ENCODE peak calls at places on chromosomes 5 and 9, in five cellular contexts. F, U, I, S and E are unnamed samples.

GRCh38 chr5:115573133-115573532 is 28.6 kb upstream of the FEM1C start:
- DNase-seq in F (peak), U (no peak), I (no peak), S (no peak), E (no peak)

GRCh38 chr5:30099634-30100033 is 1093.9 kb upstream of the CDH6 start:
- DNase-seq in F (peak), U (no peak), I (no peak), S (no peak), E (no peak)

GRCh38 chr9:73269430-73270101 is 117.9 kb downstream of the ANXA1 start:
- DNase-seq in F (peak), U (no peak), I (no peak), S (no peak), E (no peak)

GRCh38 chr5:149143470-149143869 is 2.2 kb downstream of the ABLIM3 start:
- DNase-seq in F (no peak), U (no peak), I (no peak), S (no peak), E (no peak)

GRCh38 chr9:88702985-88703384 is 168.0 kb downstream of the NXNL2 start:
- DNase-seq in F (no peak), U (no peak), I (no peak), S (no peak), E (no peak)

GRCh38 chr9:27925815-27926214 is 352.5 kb upstream of the C9orf72 start:
- DNase-seq in F (peak), U (no peak), I (no peak), S (no peak), E (no peak)

GRCh38 chr5:174798411-174798930 is 74.1 kb downstream of the MSX2 start:
- DNase-seq in F (peak), U (no peak), I (no peak), S (no peak), E (no peak)

GRCh38 chr9:76657265-76657664 is 107.0 kb upstream of the PCA3 start:
- DNase-seq in F (no peak), U (no peak), I (no peak), S (no peak), E (no peak)

DNA sequence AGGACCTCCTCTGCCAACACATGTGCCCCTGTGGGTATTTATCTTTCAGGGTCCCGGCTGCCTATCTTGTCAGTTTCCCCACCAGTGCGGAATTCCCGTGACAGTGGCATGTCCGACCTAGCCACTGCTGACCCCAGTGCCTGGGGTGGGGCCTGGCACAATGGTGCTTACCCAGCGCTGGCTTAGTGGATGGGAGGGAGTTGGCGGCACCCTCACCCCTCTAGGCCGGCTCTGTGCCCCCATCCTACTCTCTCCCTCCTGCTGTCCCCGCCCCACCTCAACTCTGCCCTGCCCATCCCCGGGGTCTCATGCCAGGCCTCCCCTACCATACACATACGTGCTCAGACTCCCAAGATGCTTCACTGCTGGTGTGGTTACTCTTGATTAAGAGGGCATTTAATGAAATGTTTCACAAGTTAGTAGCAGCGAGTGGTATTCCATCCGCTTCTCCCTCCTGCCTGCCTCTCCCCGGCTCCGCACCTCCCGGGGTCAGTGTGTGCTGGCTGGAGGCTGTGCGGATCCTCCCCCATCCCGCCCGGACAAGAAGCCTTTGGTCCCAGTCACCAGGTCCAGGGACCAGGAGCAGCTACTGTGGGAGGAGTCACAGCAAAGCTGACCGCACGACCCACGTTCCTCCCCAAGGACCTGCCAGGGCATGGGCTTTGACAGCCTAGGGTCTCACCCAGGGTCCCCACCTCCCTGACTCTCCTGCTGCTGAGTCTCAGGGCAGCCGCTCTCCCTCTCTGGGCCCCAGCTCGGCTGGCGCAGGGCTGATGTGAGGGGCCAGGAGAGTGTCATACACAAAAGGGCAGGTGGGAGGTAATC is 9.5 kb upstream of the QRFP start:
- DNase-seq in F (no peak), U (no peak), I (no peak), S (no peak), E (no peak)
- H3K27ac ChIP-seq in F (no peak), U (no peak), I (no peak), S (no peak), E (no peak)

GRCh38 chr5:78287833-78288232 is 6.7 kb downstream of the AP3B1 start:
- DNase-seq in F (peak), U (no peak), I (no peak), S (no peak), E (no peak)

GRCh38 chr5:78286288-78286687 is 8.2 kb downstream of the AP3B1 start:
- DNase-seq in F (no peak), U (no peak), I (no peak), S (no peak), E (no peak)

GRCh38 chr5:78287169-78287568 is 7.3 kb downstream of the AP3B1 start:
- DNase-seq in F (no peak), U (no peak), I (no peak), S (no peak), E (no peak)

GRCh38 chr5:78291687-78292086 is 2.8 kb downstream of the AP3B1 start:
- DNase-seq in F (no peak), U (no peak), I (no peak), S (no peak), E (no peak)

DNA sequence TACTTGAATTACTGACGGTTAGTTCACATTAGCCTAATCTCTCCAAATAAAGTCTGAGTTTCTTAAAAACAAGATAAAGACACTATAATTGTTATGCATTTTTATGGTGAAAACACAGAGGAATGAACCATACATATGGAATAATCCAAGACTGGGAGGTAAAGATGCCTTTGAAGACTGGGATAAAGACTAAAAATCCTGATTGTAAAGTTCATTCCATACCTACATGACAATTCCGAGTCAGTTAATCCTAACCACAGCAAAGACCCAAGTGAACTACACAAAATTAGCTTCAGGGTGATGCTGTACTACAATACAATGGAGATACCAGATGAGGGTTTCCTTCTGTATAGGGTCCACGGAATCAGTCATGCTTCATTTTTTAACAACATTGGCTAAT is 6.3 kb downstream of the AP3B1 start:
- DNase-seq in F (no peak), U (no peak), I (no peak), S (no peak), E (no peak)
- H3K27ac ChIP-seq in F (no peak), U (no peak), I (no peak), S (no peak), E (no peak)

GRCh38 chr9:111559000-111559610 is 34.1 kb downstream of the ZNF483 start:
- DNase-seq in F (no peak), U (no peak), I (no peak), S (no peak), E (no peak)

GRCh38 chr9:111566234-111566633 is 33.2 kb downstream of the PTGR1 start:
- DNase-seq in F (peak), U (no peak), I (no peak), S (no peak), E (no peak)

DNA sequence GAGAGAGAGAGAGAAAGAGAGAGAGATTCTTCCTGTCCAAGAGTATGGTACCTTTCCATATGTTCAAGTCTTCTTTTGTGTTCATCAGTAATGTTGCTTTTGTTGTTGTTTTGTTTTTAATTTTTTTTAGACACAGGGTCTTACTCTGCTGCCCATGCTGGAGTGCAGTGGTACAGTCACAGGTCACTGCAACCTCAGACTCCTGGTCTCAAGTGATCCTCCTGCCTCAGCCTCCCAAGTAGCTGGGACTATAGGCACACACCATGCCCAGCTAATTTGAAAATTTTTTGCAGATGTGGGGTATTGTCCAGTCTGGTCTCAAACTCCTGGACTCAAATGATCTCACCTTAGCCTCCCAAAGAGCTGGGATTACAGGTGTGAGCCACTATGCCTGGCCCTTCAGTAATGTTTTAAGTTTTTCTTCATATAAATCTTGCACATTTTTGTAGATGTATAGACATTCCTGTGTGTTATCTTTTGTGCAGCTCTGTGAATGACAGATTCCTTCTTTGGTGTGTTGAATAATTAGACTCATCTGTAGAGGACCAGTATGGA is 36.3 kb downstream of the ZNF483 start:
- DNase-seq in F (no peak), U (no peak), I (no peak), S (no peak), E (no peak)
- H3K27ac ChIP-seq in F (no peak), U (no peak), I (no peak), S (no peak), E (no peak)

GRCh38 chr5:5273398-5273797 is 133.3 kb downstream of the ADAMTS16 start:
- DNase-seq in F (no peak), U (no peak), I (no peak), S (no peak), E (no peak)
- H3K27ac ChIP-seq in F (no peak), U (no peak), I (no peak), S (no peak), E (no peak)

GRCh38 chr9:15485836-15486678 is 24.7 kb downstream of the PSIP1 start:
- DNase-seq in F (peak), U (no peak), I (no peak), S (no peak), E (no peak)
- H3K27ac ChIP-seq in F (no peak), U (no peak), I (no peak), S (no peak), E (no peak)

GRCh38 chr5:96968074-96968473 is 32.2 kb downstream of the LNPEP start:
- DNase-seq in F (peak), U (no peak), I (no peak), S (no peak), E (no peak)

GRCh38 chr5:96968614-96969013 is 32.7 kb downstream of the LNPEP start:
- DNase-seq in F (peak), U (no peak), I (no peak), S (no peak), E (no peak)

GRCh38 chr5:96969401-96969800 is 33.5 kb downstream of the LNPEP start:
- DNase-seq in F (no peak), U (no peak), I (no peak), S (no peak), E (no peak)

GRCh38 chr5:96967400-96967799 is 31.5 kb downstream of the LNPEP start:
- DNase-seq in F (no peak), U (no peak), I (no peak), S (no peak), E (no peak)

DNA sequence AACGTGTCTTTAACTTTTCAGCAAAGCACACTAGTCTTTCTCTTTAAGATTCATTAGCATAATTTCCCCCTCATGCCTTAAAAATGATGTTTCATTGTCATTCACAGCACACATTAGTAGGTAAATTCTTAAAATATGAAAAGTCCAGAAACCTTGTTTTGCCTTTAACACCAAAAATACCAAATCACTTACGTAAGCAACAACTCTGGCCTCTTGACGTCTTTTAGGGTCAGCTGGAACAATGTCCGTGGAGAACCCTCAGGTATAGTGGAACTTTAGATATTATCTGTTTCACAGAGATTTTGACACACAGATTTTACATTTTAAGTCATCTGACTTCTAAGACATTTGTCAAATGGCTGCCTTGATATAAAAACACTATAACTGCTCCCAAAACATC is 30.9 kb downstream of the LNPEP start:
- DNase-seq in F (no peak), U (no peak), I (no peak), S (no peak), E (no peak)
- H3K27ac ChIP-seq in F (no peak), U (no peak), I (no peak), S (no peak), E (no peak)

DNA sequence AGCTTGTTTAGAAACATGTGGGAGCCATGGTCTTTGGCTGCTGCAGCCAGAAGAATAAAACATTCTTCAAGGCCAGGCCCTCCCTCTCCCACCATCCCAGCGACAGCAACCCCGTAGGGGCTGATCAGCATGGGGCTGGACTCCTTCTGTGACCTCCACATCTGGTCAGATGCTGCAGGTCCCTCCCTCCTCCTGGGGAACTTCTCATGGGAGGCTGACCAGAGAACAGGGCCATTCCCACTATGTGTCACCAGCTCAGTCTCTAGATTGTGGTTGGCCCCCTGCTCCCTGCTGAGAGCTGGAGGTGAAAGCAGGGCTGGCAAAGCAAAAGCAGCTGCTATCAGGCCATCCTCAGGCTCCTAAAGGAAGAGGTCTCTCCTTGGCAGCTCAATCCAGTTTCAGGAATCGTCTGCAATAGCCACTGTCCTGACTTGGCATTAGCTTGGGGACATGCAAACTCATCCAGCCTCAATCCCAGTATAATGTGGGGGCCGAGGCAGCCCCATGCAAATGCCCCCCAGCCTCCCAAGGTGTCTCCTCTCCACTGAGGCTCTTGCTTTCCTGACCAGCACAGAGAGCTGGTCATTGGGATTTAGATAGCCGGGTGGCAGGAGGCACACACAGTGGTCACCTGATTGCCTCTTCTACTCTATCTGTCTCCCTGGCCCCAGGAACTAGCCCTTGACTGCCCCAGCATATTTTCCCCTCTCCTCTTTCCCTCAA is 81.5 kb downstream of the NRG2 start:
- DNase-seq in F (no peak), U (no peak), I (no peak), S (no peak), E (no peak)
- H3K27ac ChIP-seq in F (no peak), U (no peak), I (no peak), S (no peak), E (no peak)

GRCh38 chr5:146675700-146676099 is 159.7 kb upstream of the GPR151 start:
- DNase-seq in F (no peak), U (no peak), I (no peak), S (no peak), E (no peak)
- H3K27ac ChIP-seq in F (no peak), U (no peak), I (no peak), S (no peak), E (no peak)